ENCODE peak calls at places on chromosomes 13 and 19, in four cellular contexts. I is K562, N is HL-60, X is GM12878. E is an unnamed sample.

GRCh38 chr19:5623397-5624153 is 692 bp downstream of the SAFB start:
- DNase-seq in I (no peak), N (no peak), X (no peak), E (no peak)

GRCh38 chr13:102847272-102848234 is 1.7 kb downstream of the ERCC5 start:
- DNase-seq in I (no peak), N (no peak), X (no peak), E (no peak)

GRCh38 chr19:56566904-56567273 is 379 bp upstream of the ZNF470 start:
- DNase-seq in I (no peak), N (peak; percentile 35), X (no peak), E (peak; percentile 13)

GRCh38 chr19:11202488-11203193 is 5.3 kb upstream of the KANK2 start:
- DNase-seq in I (no peak), N (no peak), X (no peak), E (no peak)

GRCh38 chr19:10654610-10655456 is 687 bp downstream of the ILF3 start:
- DNase-seq in I (peak; percentile 95), N (no peak), X (no peak), E (peak; percentile 75)

GRCh38 chr19:46621191-46622117 is 3.4 kb downstream of the PTGIR start:
- DNase-seq in I (no peak), N (no peak), X (no peak), E (no peak)

GRCh38 chr13:84445776-84446175 is 563.5 kb upstream of the SLITRK1 start:
- DNase-seq in I (no peak), N (no peak), X (no peak), E (no peak)

GRCh38 chr19:50206191-50206590 is 2.8 kb downstream of the MYH14 start:
- DNase-seq in I (no peak), N (no peak), X (no peak), E (no peak)

DNA sequence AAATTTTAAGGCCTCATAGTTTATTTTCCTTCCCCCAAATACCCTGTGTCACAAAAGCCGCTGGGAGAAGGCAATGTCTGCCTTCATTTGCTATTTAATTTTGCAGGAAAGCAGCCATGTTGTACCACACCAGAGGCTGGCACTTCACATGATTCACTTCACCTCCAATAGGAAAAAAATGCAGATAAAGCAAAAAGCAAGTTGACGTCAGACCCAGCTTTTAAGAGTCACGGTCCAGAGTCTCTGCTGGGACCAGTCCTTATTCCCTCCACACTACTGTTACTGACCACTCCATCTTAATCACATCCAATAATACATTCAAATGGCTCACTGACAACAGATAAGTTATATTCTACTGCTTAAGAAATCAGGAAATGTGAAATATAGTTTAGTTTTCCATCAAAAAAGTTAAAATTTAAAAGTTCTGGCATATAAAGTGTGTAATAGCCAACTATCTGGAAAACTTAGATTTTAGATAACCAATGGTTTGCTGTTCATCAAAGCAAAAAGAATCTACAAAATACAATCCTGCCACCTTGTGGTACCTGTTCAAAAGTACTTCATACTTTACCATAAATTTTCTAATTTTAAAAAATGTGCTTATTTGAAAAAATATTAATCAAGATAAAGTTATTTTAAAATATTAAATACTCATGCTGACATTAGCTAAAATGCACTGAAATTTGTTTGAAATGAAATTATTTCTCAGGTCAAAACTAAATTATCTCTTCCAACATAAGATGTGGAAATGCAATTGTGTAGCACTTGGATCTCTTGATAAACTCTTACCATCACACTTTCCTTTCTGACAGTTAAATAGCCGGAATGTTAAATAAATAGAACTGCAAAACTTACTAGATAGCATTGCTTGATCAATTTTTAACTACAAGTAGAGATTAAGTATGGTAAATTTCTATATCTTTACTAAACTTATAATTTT is 97.3 kb downstream of the SERP2 start:
- DNase-seq in I (peak; percentile 6), N (no peak), X (no peak), E (no peak)
- TF ChIP-seq SPI1 in I (no peak), N (no peak), X (no peak), E (no peak)

DNA sequence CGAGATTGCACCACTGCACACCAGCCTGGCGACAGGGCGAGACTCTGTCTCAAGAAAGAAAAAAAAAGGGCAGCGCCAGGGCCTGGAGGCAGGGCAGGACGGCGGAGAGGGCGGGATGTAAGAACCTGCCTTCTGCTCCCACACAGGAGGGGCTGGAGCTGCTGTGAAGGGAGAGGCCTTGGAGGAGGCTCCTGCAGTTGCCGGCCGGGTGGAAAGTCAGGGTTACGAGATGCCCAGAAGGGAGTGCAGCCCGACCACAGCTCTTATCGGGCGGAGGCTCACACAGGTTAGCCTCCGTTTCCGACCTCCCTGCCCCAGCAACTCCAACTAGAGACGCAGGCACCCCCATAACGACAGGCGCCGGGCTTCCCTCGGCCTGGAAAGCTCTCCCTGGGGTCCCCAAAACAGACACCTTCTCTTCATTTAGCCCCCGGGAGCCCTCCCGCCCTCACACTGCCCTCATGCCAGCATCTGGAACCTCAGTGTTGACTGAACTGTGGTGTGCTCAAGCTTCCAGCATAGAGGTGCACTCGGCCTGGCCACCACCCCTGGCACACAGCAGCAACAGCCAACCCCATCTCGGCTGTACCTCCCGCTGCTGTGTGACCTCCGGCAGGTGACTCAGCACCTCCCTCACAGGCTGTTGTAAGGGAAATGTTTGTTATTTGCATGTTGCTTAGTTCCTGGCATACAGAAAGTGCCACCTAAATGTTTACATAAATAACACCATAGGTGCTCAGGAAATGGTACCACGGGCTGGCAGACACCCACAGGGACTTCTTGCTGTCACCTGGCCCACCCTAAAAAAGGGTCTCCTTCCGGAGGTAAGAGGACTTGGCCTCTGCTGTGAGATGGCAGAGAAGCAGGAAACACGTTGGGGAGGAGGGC is 1.3 kb downstream of the PLPP2 start:
- DNase-seq in I (peak; percentile 59), N (no peak), X (no peak), E (peak; percentile 37)
- TF ChIP-seq SPI1 in I (no peak), N (no peak), X (no peak), E (no peak)

GRCh38 chr19:39407394-39407643 is 672 bp downstream of the ZFP36 start:
- DNase-seq in I (no peak), N (no peak), X (no peak), E (no peak)
- TF ChIP-seq SPI1 in I (no peak), N (no peak), X (no peak), E (no peak)

GRCh38 chr13:98413796-98414195 is 163.1 kb downstream of the STK24 start:
- DNase-seq in I (no peak), N (no peak), X (no peak), E (no peak)
- TF ChIP-seq SPI1 in I (no peak), N (no peak), X (no peak), E (no peak)

DNA sequence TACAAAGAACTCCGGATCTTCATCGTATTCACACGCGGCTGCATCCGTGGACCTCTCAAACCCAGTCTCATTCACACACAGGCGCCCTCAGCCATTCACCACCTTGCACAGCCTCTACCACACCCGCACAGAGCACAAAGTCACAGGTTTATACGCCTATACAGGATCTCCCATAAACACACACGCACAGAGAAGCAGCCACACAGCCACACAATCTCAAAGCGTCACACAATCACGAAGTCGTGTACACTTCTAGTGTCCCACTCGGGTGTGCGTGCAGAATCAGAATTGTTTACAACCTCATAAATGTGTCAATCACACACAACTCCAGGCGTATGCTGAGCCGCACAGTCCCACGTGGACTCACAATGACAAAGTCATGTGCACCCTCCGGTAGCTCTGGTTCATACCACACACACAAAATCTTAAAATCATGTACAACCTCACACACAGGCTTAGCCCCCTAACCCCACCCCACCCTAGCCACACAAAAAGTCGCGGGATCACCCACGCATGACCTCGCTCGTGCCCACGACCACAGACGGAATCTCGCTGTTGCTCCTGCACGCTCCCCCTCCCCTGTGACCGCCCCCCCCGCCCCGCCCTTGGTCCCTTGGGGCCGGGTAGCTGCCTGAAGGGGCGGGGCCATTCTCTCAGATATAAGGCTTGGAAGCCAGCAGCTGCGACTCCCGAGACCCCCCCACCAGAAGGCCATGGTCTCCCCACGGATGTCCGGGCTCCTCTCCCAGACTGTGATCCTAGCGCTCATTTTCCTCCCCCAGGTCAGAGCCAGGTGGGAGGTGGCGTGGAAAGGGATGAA is at the start of gene DLL3:
- DNase-seq in I (peak; percentile 57), N (no peak), X (no peak), E (no peak)
- TF ChIP-seq SPI1 in I (no peak), N (no peak), X (no peak), E (no peak)

DNA sequence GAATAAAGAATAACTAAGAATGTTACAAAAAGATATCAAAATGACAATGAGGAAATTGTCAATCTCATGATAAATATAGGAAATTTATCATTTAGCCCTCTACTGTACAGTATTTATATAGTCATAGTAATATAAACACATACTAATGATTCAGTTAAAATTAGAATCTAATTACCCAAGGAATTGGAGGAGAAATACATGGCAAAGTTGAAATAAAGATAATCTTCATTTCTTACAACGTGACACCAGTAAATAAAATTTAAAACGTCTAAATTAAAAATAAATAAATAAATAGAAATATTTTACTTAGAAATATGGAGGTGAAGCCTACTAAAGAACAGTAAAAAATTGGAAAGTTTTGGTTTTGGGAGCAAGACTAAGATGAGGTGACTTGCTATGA is 2163.1 kb upstream of the PCDH20 start:
- DNase-seq in I (no peak), N (no peak), X (no peak), E (no peak)
- TF ChIP-seq SPI1 in I (no peak), N (no peak), X (no peak), E (no peak)

E was measured in GM12891.